ENCODE peak calls at places on chromosomes 7 and 10, in six cellular contexts. One of them, this sample, is unnamed. For H3K4me1, the result is how much of the 10 kb centered on the place peaks cover.

GRCh38 chr7:157250605-157251228 is 86.1 kb upstream of the DNAJB6 start:
- DNase-seq in sigmoid colon: no peak
- DNase-seq in tibial nerve: peak
- DNase-seq in A549: peak
- DNase-seq in SK-N-SH: peak
- DNase-seq in uterus: no peak
- DNase-seq in this sample: no peak

GRCh38 chr10:67788028-67788886 is 49.7 kb downstream of the DNAJC12 start:
- DNase-seq in SK-N-SH: peak
- DNase-seq in uterus: no peak
- DNase-seq in tibial nerve: peak
- DNase-seq in A549: peak
- DNase-seq in sigmoid colon: no peak
- DNase-seq in this sample: no peak

GRCh38 chr10:131049051-131049450 is 262.5 kb downstream of the TCERG1L start:
- DNase-seq in A549: no peak
- DNase-seq in sigmoid colon: no peak
- DNase-seq in uterus: no peak
- DNase-seq in tibial nerve: no peak
- DNase-seq in SK-N-SH: no peak
- DNase-seq in this sample: no peak

GRCh38 chr7:1458676-1459511 is at the start of gene MICALL2:
- DNase-seq in tibial nerve: peak
- DNase-seq in uterus: peak
- DNase-seq in sigmoid colon: peak
- DNase-seq in SK-N-SH: peak
- DNase-seq in A549: peak
- DNase-seq in this sample: peak

GRCh38 chr10:101939273-101939635 is 95.7 kb upstream of the KCNIP2 start:
- DNase-seq in sigmoid colon: no peak
- DNase-seq in A549: peak
- DNase-seq in SK-N-SH: no peak
- DNase-seq in tibial nerve: no peak
- DNase-seq in uterus: no peak
- DNase-seq in this sample: no peak

GRCh38 chr7:86978804-86979506 is 80.5 kb downstream of the ELAPOR2 start:
- DNase-seq in tibial nerve: no peak
- DNase-seq in uterus: no peak
- DNase-seq in SK-N-SH: no peak
- DNase-seq in A549: no peak
- DNase-seq in sigmoid colon: no peak
- DNase-seq in this sample: no peak

GRCh38 chr7:101133621-101134398 is 6.9 kb downstream of the SERPINE1 start:
- DNase-seq in A549: no peak
- DNase-seq in sigmoid colon: no peak
- DNase-seq in tibial nerve: no peak
- DNase-seq in uterus: no peak
- DNase-seq in SK-N-SH: no peak
- DNase-seq in this sample: no peak

GRCh38 chr7:139482662-139483466 is 609 bp downstream of the KLRG2 start:
- DNase-seq in A549: no peak
- DNase-seq in uterus: no peak
- DNase-seq in sigmoid colon: no peak
- DNase-seq in SK-N-SH: peak
- DNase-seq in tibial nerve: no peak
- DNase-seq in this sample: no peak

GRCh38 chr7:157928171-157928794 is 591.5 kb downstream of the DNAJB6 start:
- DNase-seq in sigmoid colon: no peak
- DNase-seq in tibial nerve: no peak
- DNase-seq in uterus: no peak
- DNase-seq in SK-N-SH: no peak
- DNase-seq in A549: no peak
- DNase-seq in this sample: no peak

GRCh38 chr7:46080595-46081159 is 159.6 kb upstream of the IGFBP3 start:
- DNase-seq in sigmoid colon: no peak
- DNase-seq in SK-N-SH: no peak
- DNase-seq in tibial nerve: no peak
- DNase-seq in A549: no peak
- DNase-seq in uterus: no peak
- DNase-seq in this sample: no peak

GRCh38 chr7:42272793-42273665 is 36.0 kb upstream of the GLI3 start:
- DNase-seq in A549: no peak
- DNase-seq in uterus: no peak
- DNase-seq in tibial nerve: no peak
- DNase-seq in SK-N-SH: no peak
- DNase-seq in sigmoid colon: no peak
- DNase-seq in this sample: no peak

GRCh38 chr10:132237871-132238270 is 51.1 kb downstream of the DPYSL4 start:
- DNase-seq in A549: no peak
- DNase-seq in sigmoid colon: no peak
- DNase-seq in uterus: no peak
- DNase-seq in SK-N-SH: peak
- DNase-seq in tibial nerve: no peak
- DNase-seq in this sample: no peak

GRCh38 chr10:118395919-118396318 is 53.8 kb upstream of the FAM204A start:
- DNase-seq in A549: no peak
- DNase-seq in sigmoid colon: no peak
- DNase-seq in SK-N-SH: no peak
- DNase-seq in tibial nerve: no peak
- DNase-seq in uterus: no peak
- DNase-seq in this sample: no peak

GRCh38 chr7:99579956-99580777 is 17.9 kb upstream of the TMEM225B start:
- DNase-seq in SK-N-SH: peak
- DNase-seq in uterus: peak
- DNase-seq in sigmoid colon: no peak
- DNase-seq in A549: no peak
- DNase-seq in tibial nerve: no peak
- DNase-seq in this sample: no peak

GRCh38 chr7:140489021-140489349 is 9.7 kb upstream of the MKRN1 start:
- DNase-seq in tibial nerve: no peak
- DNase-seq in A549: no peak
- DNase-seq in uterus: no peak
- DNase-seq in sigmoid colon: no peak
- DNase-seq in SK-N-SH: no peak
- DNase-seq in this sample: no peak

GRCh38 chr7:79504607-79505389 is 51.3 kb upstream of the MAGI2 start:
- DNase-seq in SK-N-SH: no peak
- DNase-seq in tibial nerve: no peak
- DNase-seq in uterus: no peak
- DNase-seq in sigmoid colon: no peak
- DNase-seq in A549: no peak
- DNase-seq in this sample: no peak

GRCh38 chr10:60390224-60390626 is 550 bp upstream of the ANK3 start:
- DNase-seq in tibial nerve: no peak
- DNase-seq in sigmoid colon: no peak
- DNase-seq in SK-N-SH: no peak
- DNase-seq in uterus: no peak
- DNase-seq in A549: no peak
- DNase-seq in this sample: no peak

GRCh38 chr7:104958278-104958903 is 55.6 kb upstream of the KMT2E start:
- DNase-seq in SK-N-SH: no peak
- DNase-seq in A549: no peak
- DNase-seq in uterus: no peak
- DNase-seq in tibial nerve: no peak
- DNase-seq in sigmoid colon: no peak
- DNase-seq in this sample: no peak
- TF ChIP-seq CTCF in SK-N-SH: no peak
- TF ChIP-seq CTCF in A549: no peak
- TF ChIP-seq CTCF in uterus: no peak
- TF ChIP-seq CTCF in tibial nerve: no peak
- TF ChIP-seq CTCF in sigmoid colon: no peak
- TF ChIP-seq CTCF in this sample: no peak

GRCh38 chr10:75730847-75731246 is 299.4 kb downstream of the LRMDA start:
- DNase-seq in sigmoid colon: no peak
- DNase-seq in SK-N-SH: no peak
- DNase-seq in uterus: no peak
- DNase-seq in tibial nerve: no peak
- DNase-seq in A549: no peak
- DNase-seq in this sample: no peak
- H3K4me1 ChIP-seq in sigmoid colon: under half
- H3K4me1 ChIP-seq in SK-N-SH: under half
- H3K4me1 ChIP-seq in uterus: under half
- H3K4me1 ChIP-seq in tibial nerve: under half
- H3K4me1 ChIP-seq in A549: under half
- H3K4me1 ChIP-seq in this sample: under half

GRCh38 chr7:47380325-47381131 is 201.4 kb downstream of the TNS3 start:
- DNase-seq in uterus: no peak
- DNase-seq in SK-N-SH: no peak
- DNase-seq in tibial nerve: no peak
- DNase-seq in sigmoid colon: peak
- DNase-seq in A549: no peak
- DNase-seq in this sample: no peak
- H3K27ac ChIP-seq in uterus: peak
- H3K27ac ChIP-seq in SK-N-SH: no peak
- H3K27ac ChIP-seq in tibial nerve: peak
- H3K27ac ChIP-seq in sigmoid colon: peak
- H3K27ac ChIP-seq in A549: peak
- H3K27ac ChIP-seq in this sample: peak

GRCh38 chr10:19654576-19654975 is 161.7 kb upstream of the PLXDC2 start:
- DNase-seq in tibial nerve: no peak
- DNase-seq in uterus: no peak
- DNase-seq in sigmoid colon: no peak
- DNase-seq in SK-N-SH: no peak
- DNase-seq in A549: no peak
- DNase-seq in this sample: no peak

GRCh38 chr10:19651549-19651948 is 164.7 kb upstream of the PLXDC2 start:
- DNase-seq in uterus: no peak
- DNase-seq in tibial nerve: no peak
- DNase-seq in sigmoid colon: no peak
- DNase-seq in SK-N-SH: no peak
- DNase-seq in A549: no peak
- DNase-seq in this sample: no peak

GRCh38 chr10:19656420-19657042 is 159.7 kb upstream of the PLXDC2 start:
- DNase-seq in uterus: no peak
- DNase-seq in tibial nerve: no peak
- DNase-seq in sigmoid colon: no peak
- DNase-seq in SK-N-SH: no peak
- DNase-seq in A549: no peak
- DNase-seq in this sample: no peak

GRCh38 chr10:19658131-19658530 is 158.1 kb upstream of the PLXDC2 start:
- DNase-seq in A549: no peak
- DNase-seq in SK-N-SH: no peak
- DNase-seq in uterus: no peak
- DNase-seq in tibial nerve: no peak
- DNase-seq in sigmoid colon: no peak
- DNase-seq in this sample: no peak

GRCh38 chr10:19652750-19653149 is 163.5 kb upstream of the PLXDC2 start:
- DNase-seq in A549: no peak
- DNase-seq in uterus: no peak
- DNase-seq in tibial nerve: no peak
- DNase-seq in SK-N-SH: no peak
- DNase-seq in sigmoid colon: no peak
- DNase-seq in this sample: no peak
- TF ChIP-seq CTCF in A549: no peak
- TF ChIP-seq CTCF in uterus: no peak
- TF ChIP-seq CTCF in tibial nerve: no peak
- TF ChIP-seq CTCF in SK-N-SH: no peak
- TF ChIP-seq CTCF in sigmoid colon: no peak
- TF ChIP-seq CTCF in this sample: no peak

GRCh38 chr7:36186359-36186758 is 33.3 kb downstream of the EEPD1 start:
- DNase-seq in sigmoid colon: no peak
- DNase-seq in tibial nerve: no peak
- DNase-seq in uterus: no peak
- DNase-seq in SK-N-SH: no peak
- DNase-seq in A549: no peak
- DNase-seq in this sample: no peak

GRCh38 chr7:36185732-36186131 is 32.7 kb downstream of the EEPD1 start:
- DNase-seq in uterus: no peak
- DNase-seq in A549: no peak
- DNase-seq in SK-N-SH: no peak
- DNase-seq in sigmoid colon: no peak
- DNase-seq in tibial nerve: no peak
- DNase-seq in this sample: no peak

GRCh38 chr7:36186841-36187240 is 33.8 kb downstream of the EEPD1 start:
- DNase-seq in SK-N-SH: no peak
- DNase-seq in tibial nerve: no peak
- DNase-seq in uterus: no peak
- DNase-seq in sigmoid colon: no peak
- DNase-seq in A549: no peak
- DNase-seq in this sample: no peak

GRCh38 chr7:36182854-36183604 is 30.0 kb downstream of the EEPD1 start:
- DNase-seq in A549: no peak
- DNase-seq in sigmoid colon: no peak
- DNase-seq in uterus: no peak
- DNase-seq in SK-N-SH: no peak
- DNase-seq in tibial nerve: no peak
- DNase-seq in this sample: no peak

GRCh38 chr7:36185092-36185491 is 32.0 kb downstream of the EEPD1 start:
- DNase-seq in SK-N-SH: no peak
- DNase-seq in tibial nerve: no peak
- DNase-seq in uterus: no peak
- DNase-seq in A549: no peak
- DNase-seq in sigmoid colon: no peak
- DNase-seq in this sample: no peak
- H3K4me1 ChIP-seq in SK-N-SH: under half
- H3K4me1 ChIP-seq in tibial nerve: under half
- H3K4me1 ChIP-seq in uterus: under half
- H3K4me1 ChIP-seq in A549: under half
- H3K4me1 ChIP-seq in sigmoid colon: half or more
- H3K4me1 ChIP-seq in this sample: under half

DNA sequence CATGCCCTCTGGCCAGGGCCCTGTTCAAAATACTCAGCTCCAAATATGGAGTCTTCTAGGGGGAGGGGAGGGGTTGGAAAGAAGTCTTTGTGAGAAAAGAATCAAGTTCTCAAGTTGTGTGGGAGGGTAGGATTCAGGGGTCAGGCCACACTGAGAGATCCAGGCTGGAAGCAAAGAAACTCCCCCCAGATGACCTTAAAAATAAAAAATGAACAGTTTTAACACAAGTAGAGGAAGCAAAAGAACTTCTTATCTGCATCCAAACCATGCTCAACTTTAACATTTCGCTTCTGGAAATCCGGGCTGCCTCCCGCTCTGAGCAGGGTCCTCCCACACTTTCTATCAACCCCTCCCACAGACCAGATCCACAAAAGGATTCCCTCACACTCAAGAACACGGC is 44.1 kb downstream of the CYTH3 start:
- DNase-seq in tibial nerve: no peak
- DNase-seq in uterus: no peak
- DNase-seq in A549: no peak
- DNase-seq in SK-N-SH: peak
- DNase-seq in sigmoid colon: no peak
- DNase-seq in this sample: no peak
- H3K27ac ChIP-seq in tibial nerve: peak
- H3K27ac ChIP-seq in uterus: peak
- H3K27ac ChIP-seq in A549: no peak
- H3K27ac ChIP-seq in SK-N-SH: peak
- H3K27ac ChIP-seq in sigmoid colon: peak
- H3K27ac ChIP-seq in this sample: no peak

This sample was measured in RWPE2.